ENCODE peak calls at places on chromosome 11, in five cellular contexts. S, E, Q, Y and D are unnamed samples.

GRCh38 chr11:45857834-45858492 is 10.7 kb downstream of the CRY2 start:
- DNase-seq in Y (no peak), S (no peak), E (no peak), Q (no peak), D (no peak)

GRCh38 chr11:79535606-79536005 is 94.8 kb upstream of the TENM4 start:
- DNase-seq in S (no peak), E (no peak), Y (no peak), Q (no peak), D (no peak)

GRCh38 chr11:2522636-2523255 is 77.9 kb downstream of the KCNQ1 start:
- DNase-seq in E (no peak), Y (no peak), Q (no peak), S (no peak), D (no peak)

GRCh38 chr11:95248666-95249467 is 17.9 kb upstream of the SESN3 start:
- DNase-seq in S (no peak), E (no peak), Y (no peak), Q (no peak), D (no peak)

GRCh38 chr11:111422494-111423249 is 43.6 kb upstream of the POU2AF1 start:
- DNase-seq in Q (peak), Y (peak), E (peak), S (peak), D (no peak)

GRCh38 chr11:2342981-2343380 is 34.1 kb upstream of the CD81 start:
- DNase-seq in E (no peak), S (no peak), Y (no peak), Q (no peak), D (no peak)

GRCh38 chr11:64881476-64881875 is 3.1 kb upstream of the EHD1 start:
- DNase-seq in Y (no peak), S (no peak), Q (no peak), E (no peak), D (no peak)

GRCh38 chr11:17197431-17197898 is 10.3 kb downstream of the PIK3C2A start:
- DNase-seq in Y (no peak), E (no peak), S (no peak), Q (peak), D (no peak)

GRCh38 chr11:43788394-43788793 is 92.2 kb upstream of the ALKBH3 start:
- DNase-seq in Y (no peak), E (no peak), Q (no peak), S (no peak), D (no peak)

GRCh38 chr11:73652046-73652730 is 5.8 kb downstream of the PLEKHB1 start:
- DNase-seq in Y (no peak), Q (peak), E (peak), S (peak), D (no peak)

GRCh38 chr11:125315088-125315740 is 150.7 kb downstream of the PKNOX2 start:
- DNase-seq in E (no peak), Q (no peak), S (no peak), Y (no peak), D (no peak)

GRCh38 chr11:69499946-69500284 is 18.5 kb downstream of the LINC01488 start:
- DNase-seq in Y (no peak), E (no peak), S (no peak), Q (no peak), D (no peak)

GRCh38 chr11:76073716-76074115 is 132.6 kb downstream of the WNT11 start:
- DNase-seq in E (no peak), Y (no peak), S (no peak), Q (no peak), D (no peak)

GRCh38 chr11:126355926-126356897 is 726 bp downstream of the ST3GAL4 start:
- DNase-seq in Q (peak), E (no peak), Y (no peak), S (no peak), D (no peak)

GRCh38 chr11:12144306-12145174 is 34.1 kb downstream of the MICAL2 start:
- DNase-seq in E (no peak), Q (no peak), S (no peak), Y (no peak), D (no peak)

GRCh38 chr11:62725686-62726085 is 1.6 kb downstream of the HNRNPUL2 start:
- DNase-seq in E (no peak), Y (no peak), Q (peak), S (no peak), D (no peak)

GRCh38 chr11:94400839-94401772 is at the start of gene GPR83:
- DNase-seq in E (peak), Q (no peak), Y (no peak), S (peak), D (no peak)

GRCh38 chr11:31106963-31107576 is 262.5 kb downstream of the DCDC1 start:
- DNase-seq in Y (peak), Q (peak), S (peak), E (peak), D (no peak)

GRCh38 chr11:45859661-45860140 is 12.4 kb downstream of the CRY2 start:
- DNase-seq in S (no peak), Y (no peak), E (peak), Q (no peak), D (no peak)

GRCh38 chr11:80596291-80596810 is 1155.5 kb upstream of the TENM4 start:
- DNase-seq in Q (peak), S (no peak), E (no peak), Y (no peak), D (no peak)

GRCh38 chr11:95241673-95242072 is 10.7 kb upstream of the SESN3 start:
- DNase-seq in Q (no peak), Y (no peak), E (no peak), S (no peak), D (no peak)

GRCh38 chr11:121071456-121072236 is 29.4 kb upstream of the TECTA start:
- DNase-seq in Q (no peak), E (peak), S (peak), Y (no peak), D (no peak)

GRCh38 chr11:7575841-7576451 is 62.1 kb downstream of the PPFIBP2 start:
- DNase-seq in Y (peak), S (no peak), E (no peak), Q (peak), D (no peak)

GRCh38 chr11:7578276-7578955 is 64.6 kb downstream of the PPFIBP2 start:
- DNase-seq in S (no peak), E (no peak), Q (no peak), Y (no peak), D (no peak)

GRCh38 chr11:7577883-7578242 is 64.1 kb downstream of the PPFIBP2 start:
- DNase-seq in Q (peak), Y (no peak), E (no peak), S (no peak), D (no peak)

GRCh38 chr11:7577226-7577882 is 63.6 kb downstream of the PPFIBP2 start:
- DNase-seq in Q (no peak), E (no peak), S (peak), Y (no peak), D (no peak)

GRCh38 chr11:7576671-7577225 is 62.9 kb downstream of the PPFIBP2 start:
- DNase-seq in S (no peak), Q (no peak), E (no peak), Y (no peak), D (no peak)
- TF ChIP-seq CTCF in S (no peak), Q (no peak), E (no peak), Y (no peak), D (no peak)

DNA sequence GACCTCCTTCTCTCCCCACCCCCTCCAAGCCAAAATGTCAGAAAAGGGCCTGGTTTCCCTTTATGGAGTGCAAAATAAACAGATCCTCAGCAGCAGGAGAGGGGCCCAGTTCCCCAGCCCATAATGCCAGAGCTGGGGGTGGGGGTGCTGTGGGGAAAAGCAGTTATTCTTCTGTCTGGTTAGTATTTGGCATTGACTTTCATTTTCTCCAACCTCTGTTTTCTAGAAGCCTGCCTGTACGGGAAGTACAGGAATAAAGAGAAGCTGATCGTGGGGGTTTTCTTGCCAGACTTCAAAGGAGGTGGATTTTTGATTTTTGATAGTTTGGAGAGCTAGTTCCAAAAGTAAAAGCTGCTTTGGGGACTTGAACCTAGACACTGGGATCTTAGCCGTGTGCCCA is 22.4 kb downstream of the FLI1 start:
- DNase-seq in Q (no peak), Y (no peak), S (no peak), E (no peak), D (no peak)
- TF ChIP-seq CTCF in Q (no peak), Y (no peak), S (no peak), E (no peak), D (no peak)

GRCh38 chr11:520428-521178 is 13.6 kb upstream of the RNH1 start:
- DNase-seq in S (no peak), E (no peak), Y (no peak), Q (no peak), D (no peak)
- TF ChIP-seq CTCF in S (no peak), E (no peak), Y (no peak), Q (no peak), D (no peak)

GRCh38 chr11:7894251-7894650 is 36.8 kb downstream of the OR10A6 start:
- DNase-seq in Q (no peak), E (no peak), Y (no peak), S (no peak), D (no peak)

GRCh38 chr11:7890417-7891179 is 40.5 kb downstream of the OR10A6 start:
- DNase-seq in E (peak), Y (no peak), Q (no peak), S (no peak), D (no peak)

GRCh38 chr11:7893792-7894191 is 37.3 kb downstream of the OR10A6 start:
- DNase-seq in E (no peak), Q (no peak), Y (no peak), S (no peak), D (no peak)

GRCh38 chr11:7892751-7893356 is 38.2 kb downstream of the OR10A6 start:
- DNase-seq in S (no peak), E (no peak), Q (peak), Y (peak), D (peak)

DNA sequence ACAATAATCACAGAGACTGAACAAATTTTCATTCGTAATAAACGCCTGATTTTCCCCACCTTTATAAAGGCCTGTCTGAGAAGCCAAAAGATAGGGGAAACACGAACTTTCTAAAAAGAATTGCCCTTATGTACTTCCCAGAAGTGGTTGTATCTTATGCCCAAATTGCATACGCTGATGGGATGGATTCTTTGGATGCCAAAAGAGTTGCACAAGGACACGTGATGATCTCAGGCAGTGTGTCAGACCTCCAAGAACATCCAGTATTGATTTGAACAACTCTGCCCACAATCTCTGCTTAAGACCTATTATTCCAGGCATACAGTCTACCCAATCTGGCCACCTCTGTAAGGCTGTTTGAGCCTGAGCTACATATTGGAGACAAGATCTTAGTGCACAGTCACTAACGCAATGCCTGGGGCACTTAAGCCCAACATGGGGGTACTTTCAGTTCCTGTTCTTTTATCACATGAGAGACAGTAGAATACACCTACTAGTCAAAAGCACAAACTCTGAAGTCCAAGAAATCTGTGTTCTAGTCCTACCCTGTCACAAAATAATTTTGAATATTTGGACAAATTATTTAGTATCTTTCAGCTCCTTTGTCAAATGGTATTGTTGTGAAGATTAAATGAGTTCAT is 38.9 kb downstream of the OR10A6 start:
- DNase-seq in Q (peak), Y (no peak), S (no peak), E (no peak), D (no peak)
- TF ChIP-seq CTCF in Q (no peak), Y (no peak), S (no peak), E (no peak), D (no peak)

DNA sequence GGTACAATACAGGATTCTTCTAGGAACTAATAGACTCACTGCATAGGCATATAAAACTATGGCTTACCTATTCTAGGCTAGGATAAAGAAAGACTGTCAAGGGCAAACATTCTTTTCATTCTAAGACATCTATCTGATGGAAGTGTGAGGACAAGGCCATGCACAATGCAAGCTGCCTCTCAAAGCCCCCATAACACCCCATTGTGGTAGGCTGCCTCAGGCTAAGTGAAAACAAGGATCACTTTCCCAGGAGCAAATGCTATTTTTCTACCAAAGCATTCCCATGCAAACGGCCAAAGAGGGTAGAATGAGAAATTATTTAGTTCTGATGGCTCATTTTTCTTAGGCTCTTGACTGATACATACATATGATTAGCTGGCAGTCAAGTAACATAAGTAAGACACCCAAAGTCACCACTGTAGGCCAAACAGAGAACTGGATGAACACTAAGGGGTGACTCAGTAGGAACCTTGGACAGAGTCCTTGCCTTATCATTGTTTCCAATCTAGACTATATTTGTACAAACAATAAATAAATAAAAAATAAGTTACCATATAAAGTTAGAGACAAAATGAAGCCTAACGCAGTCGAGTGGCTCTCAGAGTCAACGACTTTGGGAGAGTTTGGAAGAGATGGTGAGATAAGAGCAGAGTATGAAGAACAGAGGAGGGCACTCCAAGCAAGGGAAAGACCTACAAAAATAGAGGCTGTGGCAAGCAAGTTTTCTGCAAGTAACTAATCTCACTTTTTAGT is 303.6 kb downstream of the SBF2 start:
- DNase-seq in Y (no peak), S (no peak), E (no peak), Q (peak), D (no peak)
- TF ChIP-seq CTCF in Y (peak), S (no peak), E (no peak), Q (peak), D (peak)

DNA sequence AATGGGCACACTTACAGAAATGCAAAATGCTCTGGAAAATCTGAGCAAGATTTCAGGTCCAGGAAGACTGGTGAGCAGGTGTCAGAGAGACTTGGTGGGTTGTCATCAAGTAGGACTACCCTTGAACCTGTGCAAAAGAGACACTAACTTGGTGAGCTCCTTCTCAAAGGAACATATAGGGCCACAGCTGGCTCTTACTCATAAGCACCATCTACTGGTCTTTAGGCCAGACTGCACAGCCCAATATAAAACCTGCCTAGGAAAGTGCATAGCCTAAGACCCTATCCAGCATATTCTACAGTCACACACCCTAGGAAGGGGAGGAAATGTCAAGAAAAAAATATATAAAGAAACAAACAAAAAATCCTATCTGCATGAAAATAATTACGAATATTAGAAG is 18.2 kb upstream of the OR10W1 start:
- DNase-seq in S (no peak), Y (peak), E (no peak), Q (peak), D (no peak)
- TF ChIP-seq CTCF in S (peak), Y (peak), E (peak), Q (peak), D (peak)

DNA sequence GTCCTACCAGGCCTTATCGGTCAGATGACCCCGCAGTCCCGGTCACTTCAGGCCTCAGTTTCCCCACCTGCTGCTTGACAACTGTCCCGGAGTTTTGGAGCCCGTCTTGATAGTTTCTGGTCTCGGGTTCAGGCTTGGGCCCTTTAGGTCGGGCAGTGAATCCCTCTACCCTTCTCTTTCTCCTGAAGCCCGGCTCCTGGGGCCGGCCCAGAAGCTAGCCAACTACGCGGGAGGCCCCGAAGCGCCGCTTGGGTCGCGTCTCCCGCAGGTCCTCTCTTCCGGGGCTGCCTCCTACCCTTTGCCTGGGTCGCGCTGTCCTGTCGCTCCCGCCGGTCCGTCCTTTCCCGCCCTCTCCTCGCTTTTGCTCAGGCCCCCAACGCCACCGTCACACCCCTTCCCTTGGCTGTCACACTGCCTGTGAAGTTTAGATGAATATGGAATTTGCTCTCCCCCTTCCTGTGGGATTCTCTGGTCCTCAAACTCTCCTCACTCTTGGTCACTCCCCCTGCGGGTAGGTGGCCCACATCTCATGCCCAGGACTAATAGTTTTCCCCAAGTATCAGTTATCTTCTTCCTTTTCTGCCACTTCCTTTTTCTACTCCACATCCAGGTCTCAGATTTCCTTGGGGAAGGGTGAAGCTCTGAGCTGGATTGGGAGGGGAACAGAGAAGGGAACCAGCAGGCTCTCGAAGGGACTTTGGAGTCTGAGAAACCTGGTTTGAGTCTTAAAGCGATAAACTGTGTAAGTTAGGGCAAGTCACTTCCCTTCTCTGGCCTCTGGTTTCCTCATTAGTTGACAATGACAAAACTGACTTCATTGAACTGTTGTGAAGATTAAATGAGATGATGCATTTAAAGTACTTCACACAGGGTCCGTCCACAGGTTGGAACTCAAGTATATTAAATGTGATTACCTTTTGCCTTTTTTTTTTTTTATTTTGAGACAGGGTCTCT is 791 bp downstream of the RAB1B start:
- DNase-seq in Q (peak), S (no peak), Y (peak), E (peak), D (no peak)
- TF ChIP-seq CTCF in Q (peak), S (peak), Y (no peak), E (no peak), D (no peak)

GRCh38 chr11:813440-814096 is 3.8 kb downstream of the RPLP2 start:
- DNase-seq in S (no peak), Y (no peak), E (no peak), Q (no peak), D (no peak)

GRCh38 chr11:812390-812789 is 2.6 kb downstream of the RPLP2 start:
- DNase-seq in Q (no peak), E (no peak), S (no peak), Y (no peak), D (no peak)

GRCh38 chr11:810040-810567 is 337 bp downstream of the RPLP2 start:
- DNase-seq in Q (no peak), S (no peak), Y (no peak), E (no peak), D (no peak)

GRCh38 chr11:813037-813436 is 3.3 kb downstream of the RPLP2 start:
- DNase-seq in S (no peak), Q (no peak), Y (no peak), E (no peak), D (no peak)

GRCh38 chr11:811446-812245 is 1.9 kb downstream of the RPLP2 start:
- DNase-seq in E (no peak), S (no peak), Y (no peak), Q (no peak), D (no peak)
- TF ChIP-seq CTCF in E (no peak), S (no peak), Y (no peak), Q (peak), D (no peak)